ENCODE peak calls at places on chromosomes 2 and 18, in six cellular contexts. One of them, this sample, is unnamed.

GRCh38 chr2:197914778-197915177 is 110.4 kb downstream of the PLCL1 start:
- DNase-seq in GM23248: no peak
- DNase-seq in neuronal stem cell: no peak
- DNase-seq in Calu3: no peak
- DNase-seq in GM06990: no peak
- DNase-seq in activated gamma-delta T cell treated with Interleukin-2 at 50 U/mL for 16 hours: no peak
- DNase-seq in this sample: no peak

GRCh38 chr18:11747731-11748130 is 58.7 kb downstream of the GNAL start:
- DNase-seq in GM23248: no peak
- DNase-seq in neuronal stem cell: no peak
- DNase-seq in Calu3: no peak
- DNase-seq in GM06990: no peak
- DNase-seq in activated gamma-delta T cell treated with Interleukin-2 at 50 U/mL for 16 hours: no peak
- DNase-seq in this sample: no peak

GRCh38 chr2:8609357-8609804 is 72.5 kb upstream of the ID2 start:
- DNase-seq in GM23248: no peak
- DNase-seq in neuronal stem cell: no peak
- DNase-seq in Calu3: no peak
- DNase-seq in GM06990: no peak
- DNase-seq in activated gamma-delta T cell treated with Interleukin-2 at 50 U/mL for 16 hours: no peak
- DNase-seq in this sample: no peak

GRCh38 chr2:212723226-212723625 is 184.6 kb upstream of the ERBB4 start:
- DNase-seq in GM23248: peak
- DNase-seq in neuronal stem cell: no peak
- DNase-seq in Calu3: no peak
- DNase-seq in GM06990: no peak
- DNase-seq in activated gamma-delta T cell treated with Interleukin-2 at 50 U/mL for 16 hours: no peak
- DNase-seq in this sample: peak

GRCh38 chr18:45324489-45325111 is 290.7 kb upstream of the SLC14A2 start:
- DNase-seq in GM23248: peak
- DNase-seq in neuronal stem cell: peak
- DNase-seq in Calu3: peak
- DNase-seq in GM06990: no peak
- DNase-seq in activated gamma-delta T cell treated with Interleukin-2 at 50 U/mL for 16 hours: no peak
- DNase-seq in this sample: no peak

GRCh38 chr2:69013123-69013836 is at the start of gene ANTXR1:
- DNase-seq in GM23248: peak
- DNase-seq in neuronal stem cell: peak
- DNase-seq in Calu3: peak
- DNase-seq in GM06990: peak
- DNase-seq in activated gamma-delta T cell treated with Interleukin-2 at 50 U/mL for 16 hours: no peak
- DNase-seq in this sample: no peak

GRCh38 chr18:34936772-34937171 is 104.4 kb upstream of the MAPRE2 start:
- DNase-seq in GM23248: no peak
- DNase-seq in neuronal stem cell: no peak
- DNase-seq in Calu3: no peak
- DNase-seq in GM06990: no peak
- DNase-seq in activated gamma-delta T cell treated with Interleukin-2 at 50 U/mL for 16 hours: no peak
- DNase-seq in this sample: no peak

GRCh38 chr2:3159801-3160545 is 217.6 kb downstream of the EIPR1 start:
- DNase-seq in GM23248: no peak
- DNase-seq in neuronal stem cell: no peak
- DNase-seq in Calu3: no peak
- DNase-seq in GM06990: no peak
- DNase-seq in activated gamma-delta T cell treated with Interleukin-2 at 50 U/mL for 16 hours: no peak
- DNase-seq in this sample: no peak

GRCh38 chr18:61852496-61852895 is 40.3 kb downstream of the RNF152 start:
- DNase-seq in GM23248: peak
- DNase-seq in neuronal stem cell: no peak
- DNase-seq in Calu3: no peak
- DNase-seq in GM06990: no peak
- DNase-seq in activated gamma-delta T cell treated with Interleukin-2 at 50 U/mL for 16 hours: no peak
- DNase-seq in this sample: no peak

GRCh38 chr2:188481474-188481873 is 189.8 kb downstream of the GULP1 start:
- DNase-seq in GM23248: no peak
- DNase-seq in neuronal stem cell: no peak
- DNase-seq in Calu3: no peak
- DNase-seq in GM06990: no peak
- DNase-seq in activated gamma-delta T cell treated with Interleukin-2 at 50 U/mL for 16 hours: no peak
- DNase-seq in this sample: no peak

GRCh38 chr2:73131807-73132206 is 19.1 kb upstream of the RAB11FIP5 start:
- DNase-seq in GM23248: peak
- DNase-seq in neuronal stem cell: no peak
- DNase-seq in Calu3: no peak
- DNase-seq in GM06990: no peak
- DNase-seq in activated gamma-delta T cell treated with Interleukin-2 at 50 U/mL for 16 hours: no peak
- DNase-seq in this sample: no peak

GRCh38 chr2:101114815-101115214 is 36.4 kb downstream of the TBC1D8 start:
- DNase-seq in GM23248: no peak
- DNase-seq in neuronal stem cell: no peak
- DNase-seq in Calu3: no peak
- DNase-seq in GM06990: no peak
- DNase-seq in activated gamma-delta T cell treated with Interleukin-2 at 50 U/mL for 16 hours: no peak
- DNase-seq in this sample: peak

GRCh38 chr18:55407774-55408535 is 180.0 kb downstream of the TCF4 start:
- DNase-seq in GM23248: no peak
- DNase-seq in neuronal stem cell: no peak
- DNase-seq in Calu3: no peak
- DNase-seq in GM06990: no peak
- DNase-seq in activated gamma-delta T cell treated with Interleukin-2 at 50 U/mL for 16 hours: no peak
- DNase-seq in this sample: no peak

This sample was measured in GM12865.